ENCODE peak calls at places on chromosomes 12 and 14, in eight cellular contexts. One of them, this sample, is unnamed.

GRCh38 chr14:59358105-59358504 is 107.1 kb downstream of the GPR135 start:
- DNase-seq in HFFc6: peak
- DNase-seq in psoas muscle: peak
- DNase-seq in HCT116: peak
- DNase-seq in stomach: no peak
- DNase-seq in heart right ventricle: peak
- DNase-seq in right lobe of liver: peak
- DNase-seq in AG10803: peak
- DNase-seq in this sample: peak

GRCh38 chr14:73287071-73287470 is 49.8 kb downstream of the PAPLN start:
- DNase-seq in HCT116: no peak
- DNase-seq in heart right ventricle: no peak
- DNase-seq in stomach: no peak
- DNase-seq in HFFc6: no peak
- DNase-seq in psoas muscle: no peak
- DNase-seq in right lobe of liver: no peak
- DNase-seq in AG10803: no peak
- DNase-seq in this sample: no peak

GRCh38 chr12:57130941-57131340 is 2.7 kb downstream of the LRP1 start:
- DNase-seq in HCT116: no peak
- DNase-seq in right lobe of liver: no peak
- DNase-seq in HFFc6: no peak
- DNase-seq in stomach: no peak
- DNase-seq in AG10803: no peak
- DNase-seq in heart right ventricle: no peak
- DNase-seq in psoas muscle: no peak
- DNase-seq in this sample: no peak

GRCh38 chr12:3161861-3162260 is 84.7 kb downstream of the TSPAN9 start:
- DNase-seq in HCT116: no peak
- DNase-seq in AG10803: no peak
- DNase-seq in heart right ventricle: no peak
- DNase-seq in right lobe of liver: no peak
- DNase-seq in psoas muscle: peak
- DNase-seq in stomach: no peak
- DNase-seq in HFFc6: no peak
- DNase-seq in this sample: peak

GRCh38 chr14:32217301-32217700 is 14.2 kb upstream of the RNU6-8 start:
- DNase-seq in psoas muscle: no peak
- DNase-seq in HCT116: no peak
- DNase-seq in right lobe of liver: no peak
- DNase-seq in HFFc6: no peak
- DNase-seq in stomach: no peak
- DNase-seq in heart right ventricle: no peak
- DNase-seq in AG10803: no peak
- DNase-seq in this sample: no peak

GRCh38 chr14:44446965-44447364 is 60.1 kb downstream of the FSCB start:
- DNase-seq in heart right ventricle: no peak
- DNase-seq in stomach: no peak
- DNase-seq in HFFc6: no peak
- DNase-seq in HCT116: no peak
- DNase-seq in AG10803: no peak
- DNase-seq in psoas muscle: no peak
- DNase-seq in right lobe of liver: no peak
- DNase-seq in this sample: no peak

GRCh38 chr14:22113401-22113800 is 439.8 kb upstream of the OR4E1 start:
- DNase-seq in stomach: no peak
- DNase-seq in right lobe of liver: no peak
- DNase-seq in HFFc6: no peak
- DNase-seq in heart right ventricle: no peak
- DNase-seq in HCT116: no peak
- DNase-seq in psoas muscle: no peak
- DNase-seq in AG10803: no peak
- DNase-seq in this sample: no peak

GRCh38 chr12:113187588-113187987 is 2.1 kb downstream of the RITA1 start:
- DNase-seq in HCT116: no peak
- DNase-seq in HFFc6: no peak
- DNase-seq in heart right ventricle: no peak
- DNase-seq in stomach: no peak
- DNase-seq in AG10803: no peak
- DNase-seq in psoas muscle: no peak
- DNase-seq in right lobe of liver: no peak
- DNase-seq in this sample: no peak

GRCh38 chr12:5293773-5294172 is 138.1 kb upstream of the NTF3 start:
- DNase-seq in right lobe of liver: no peak
- DNase-seq in heart right ventricle: no peak
- DNase-seq in HCT116: no peak
- DNase-seq in stomach: no peak
- DNase-seq in AG10803: no peak
- DNase-seq in psoas muscle: no peak
- DNase-seq in HFFc6: no peak
- DNase-seq in this sample: no peak

GRCh38 chr12:62683724-62684501 is 217.3 kb downstream of the MON2 start:
- DNase-seq in right lobe of liver: no peak
- DNase-seq in heart right ventricle: peak
- DNase-seq in AG10803: peak
- DNase-seq in stomach: no peak
- DNase-seq in HFFc6: peak
- DNase-seq in psoas muscle: peak
- DNase-seq in HCT116: no peak
- DNase-seq in this sample: no peak

GRCh38 chr12:124191024-124191359 is 103.9 kb upstream of the RFLNA start:
- DNase-seq in AG10803: peak
- DNase-seq in heart right ventricle: no peak
- DNase-seq in HCT116: peak
- DNase-seq in stomach: no peak
- DNase-seq in HFFc6: no peak
- DNase-seq in right lobe of liver: no peak
- DNase-seq in psoas muscle: no peak
- DNase-seq in this sample: no peak

GRCh38 chr12:28568083-28568482 is 377.8 kb downstream of the CCDC91 start:
- DNase-seq in stomach: peak
- DNase-seq in right lobe of liver: no peak
- DNase-seq in psoas muscle: no peak
- DNase-seq in heart right ventricle: no peak
- DNase-seq in HCT116: no peak
- DNase-seq in AG10803: peak
- DNase-seq in HFFc6: peak
- DNase-seq in this sample: no peak

GRCh38 chr14:64760146-64760755 is 56.0 kb downstream of the PLEKHG3 start:
- DNase-seq in AG10803: peak
- DNase-seq in right lobe of liver: peak
- DNase-seq in HFFc6: peak
- DNase-seq in stomach: peak
- DNase-seq in heart right ventricle: peak
- DNase-seq in psoas muscle: peak
- DNase-seq in HCT116: peak
- DNase-seq in this sample: peak

GRCh38 chr12:121810833-121811433 is 7.1 kb downstream of the SETD1B start:
- DNase-seq in HFFc6: no peak
- DNase-seq in psoas muscle: no peak
- DNase-seq in right lobe of liver: no peak
- DNase-seq in heart right ventricle: no peak
- DNase-seq in stomach: no peak
- DNase-seq in HCT116: no peak
- DNase-seq in AG10803: no peak
- DNase-seq in this sample: no peak

GRCh38 chr12:121813951-121814350 is 10.1 kb downstream of the SETD1B start:
- DNase-seq in HFFc6: no peak
- DNase-seq in psoas muscle: peak
- DNase-seq in right lobe of liver: peak
- DNase-seq in AG10803: no peak
- DNase-seq in heart right ventricle: no peak
- DNase-seq in HCT116: no peak
- DNase-seq in stomach: no peak
- DNase-seq in this sample: no peak

GRCh38 chr12:121811434-121812319 is 7.9 kb downstream of the SETD1B start:
- DNase-seq in right lobe of liver: peak
- DNase-seq in HCT116: no peak
- DNase-seq in psoas muscle: peak
- DNase-seq in stomach: peak
- DNase-seq in AG10803: peak
- DNase-seq in HFFc6: peak
- DNase-seq in heart right ventricle: peak
- DNase-seq in this sample: peak

GRCh38 chr12:121812921-121813896 is 9.4 kb downstream of the SETD1B start:
- DNase-seq in stomach: peak
- DNase-seq in psoas muscle: peak
- DNase-seq in HFFc6: no peak
- DNase-seq in heart right ventricle: no peak
- DNase-seq in right lobe of liver: peak
- DNase-seq in HCT116: no peak
- DNase-seq in AG10803: peak
- DNase-seq in this sample: no peak

DNA sequence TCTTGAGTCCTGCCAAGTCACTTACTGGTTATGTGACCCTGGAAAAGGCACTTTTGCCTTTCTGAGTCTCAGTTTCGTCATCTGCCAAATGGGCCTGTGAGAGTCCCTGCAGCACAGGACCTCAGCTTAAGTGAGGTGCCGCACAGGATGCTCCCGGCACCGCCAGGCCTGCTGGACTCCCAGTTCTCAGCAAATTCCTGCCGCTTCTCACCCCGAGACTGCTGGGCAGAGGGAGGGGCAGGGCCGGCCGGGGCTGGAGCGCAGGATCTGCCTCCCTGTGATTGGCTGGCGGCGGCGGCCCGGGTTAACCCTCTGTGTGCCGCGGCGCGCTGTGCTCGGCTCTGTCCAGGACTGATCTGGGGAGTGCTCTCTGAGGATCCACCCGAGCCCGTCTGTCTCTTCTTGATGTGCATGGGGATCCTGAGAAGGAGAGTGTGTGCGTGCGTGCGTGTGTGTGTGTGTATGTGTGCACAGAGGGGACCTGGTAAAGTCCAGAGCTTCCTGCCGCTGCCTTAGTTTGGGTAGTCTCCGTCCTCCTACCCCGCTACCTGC is 8.6 kb downstream of the SETD1B start:
- DNase-seq in psoas muscle: peak
- DNase-seq in AG10803: peak
- DNase-seq in right lobe of liver: peak
- DNase-seq in heart right ventricle: peak
- DNase-seq in stomach: peak
- DNase-seq in HFFc6: peak
- DNase-seq in HCT116: no peak
- DNase-seq in this sample: no peak
- TF ChIP-seq CTCF in psoas muscle: peak
- TF ChIP-seq CTCF in AG10803: no peak
- TF ChIP-seq CTCF in right lobe of liver: peak
- TF ChIP-seq CTCF in heart right ventricle: peak
- TF ChIP-seq CTCF in stomach: peak
- TF ChIP-seq CTCF in HFFc6: no peak
- TF ChIP-seq CTCF in HCT116: no peak
- TF ChIP-seq CTCF in this sample: no peak

DNA sequence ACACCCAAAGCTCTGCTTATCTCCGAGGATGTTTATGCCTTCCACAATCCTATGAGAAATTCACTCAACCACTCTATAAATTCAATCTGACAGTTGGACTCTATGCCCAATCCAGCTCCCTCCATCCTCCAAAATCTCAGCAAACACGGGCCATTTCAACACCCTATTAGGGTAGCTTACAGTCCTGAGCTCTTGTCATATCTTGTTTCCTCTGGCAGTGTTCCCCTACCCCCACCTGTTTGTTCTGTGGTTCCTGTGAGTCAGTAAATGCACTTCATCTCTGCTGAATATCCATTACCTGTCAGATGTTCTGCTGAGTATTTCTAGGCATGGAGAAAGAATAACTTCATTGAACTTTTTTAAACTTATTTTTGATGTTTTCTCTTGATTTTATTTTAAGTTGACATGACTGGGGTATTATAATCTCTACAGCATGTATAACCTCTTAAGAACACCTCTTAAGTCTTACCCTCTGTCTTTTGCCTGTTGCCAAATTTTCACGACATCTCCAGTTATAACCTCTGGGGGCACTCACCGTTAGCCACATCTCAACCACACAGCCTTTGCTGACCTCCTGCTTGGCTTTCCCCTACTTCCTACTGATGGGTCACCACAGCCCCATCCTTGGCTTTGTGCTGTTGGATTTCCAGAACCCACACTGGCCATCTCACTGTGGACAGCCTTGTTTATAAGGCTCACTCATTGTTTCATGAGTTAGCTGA is 317.0 kb upstream of the TMPO start:
- DNase-seq in HCT116: no peak
- DNase-seq in heart right ventricle: no peak
- DNase-seq in AG10803: no peak
- DNase-seq in HFFc6: no peak
- DNase-seq in stomach: no peak
- DNase-seq in right lobe of liver: no peak
- DNase-seq in psoas muscle: no peak
- DNase-seq in this sample: peak
- TF ChIP-seq CTCF in HCT116: peak
- TF ChIP-seq CTCF in heart right ventricle: no peak
- TF ChIP-seq CTCF in AG10803: no peak
- TF ChIP-seq CTCF in HFFc6: no peak
- TF ChIP-seq CTCF in stomach: no peak
- TF ChIP-seq CTCF in right lobe of liver: no peak
- TF ChIP-seq CTCF in psoas muscle: no peak
- TF ChIP-seq CTCF in this sample: no peak

GRCh38 chr14:105247715-105248367 is 492 bp upstream of the BTBD6 start:
- DNase-seq in AG10803: peak
- DNase-seq in psoas muscle: peak
- DNase-seq in heart right ventricle: no peak
- DNase-seq in stomach: no peak
- DNase-seq in HCT116: no peak
- DNase-seq in HFFc6: no peak
- DNase-seq in right lobe of liver: no peak
- DNase-seq in this sample: no peak

GRCh38 chr14:105249175-105250007 is 1.1 kb downstream of the BTBD6 start:
- DNase-seq in right lobe of liver: no peak
- DNase-seq in psoas muscle: peak
- DNase-seq in HFFc6: no peak
- DNase-seq in AG10803: peak
- DNase-seq in heart right ventricle: no peak
- DNase-seq in stomach: peak
- DNase-seq in HCT116: no peak
- DNase-seq in this sample: peak

GRCh38 chr14:105248368-105249174 is at the start of gene BTBD6:
- DNase-seq in HCT116: peak
- DNase-seq in HFFc6: peak
- DNase-seq in psoas muscle: peak
- DNase-seq in right lobe of liver: peak
- DNase-seq in stomach: peak
- DNase-seq in AG10803: peak
- DNase-seq in heart right ventricle: peak
- DNase-seq in this sample: peak

GRCh38 chr14:105244334-105244733 is 4.0 kb upstream of the BTBD6 start:
- DNase-seq in HFFc6: no peak
- DNase-seq in AG10803: no peak
- DNase-seq in right lobe of liver: no peak
- DNase-seq in psoas muscle: no peak
- DNase-seq in stomach: no peak
- DNase-seq in heart right ventricle: no peak
- DNase-seq in HCT116: no peak
- DNase-seq in this sample: no peak

GRCh38 chr14:105247026-105247425 is 1.3 kb upstream of the BTBD6 start:
- DNase-seq in stomach: no peak
- DNase-seq in psoas muscle: peak
- DNase-seq in heart right ventricle: no peak
- DNase-seq in HCT116: no peak
- DNase-seq in AG10803: no peak
- DNase-seq in right lobe of liver: no peak
- DNase-seq in HFFc6: no peak
- DNase-seq in this sample: no peak
- TF ChIP-seq CTCF in stomach: no peak
- TF ChIP-seq CTCF in psoas muscle: no peak
- TF ChIP-seq CTCF in heart right ventricle: no peak
- TF ChIP-seq CTCF in HCT116: no peak
- TF ChIP-seq CTCF in AG10803: no peak
- TF ChIP-seq CTCF in right lobe of liver: no peak
- TF ChIP-seq CTCF in HFFc6: no peak
- TF ChIP-seq CTCF in this sample: no peak

GRCh38 chr12:23767834-23768233 is 181.6 kb downstream of the SOX5 start:
- DNase-seq in right lobe of liver: no peak
- DNase-seq in psoas muscle: no peak
- DNase-seq in HCT116: no peak
- DNase-seq in AG10803: no peak
- DNase-seq in stomach: no peak
- DNase-seq in heart right ventricle: no peak
- DNase-seq in HFFc6: no peak
- DNase-seq in this sample: no peak
- TF ChIP-seq CTCF in right lobe of liver: no peak
- TF ChIP-seq CTCF in psoas muscle: no peak
- TF ChIP-seq CTCF in HCT116: no peak
- TF ChIP-seq CTCF in AG10803: no peak
- TF ChIP-seq CTCF in stomach: no peak
- TF ChIP-seq CTCF in heart right ventricle: no peak
- TF ChIP-seq CTCF in HFFc6: no peak
- TF ChIP-seq CTCF in this sample: no peak

This sample was measured in foreskin keratinocyte.